ENCODE peak calls at places on chromosomes 5 and 9, in four cellular contexts. Q, A, K and T are unnamed samples.

GRCh38 chr5:59317023-59317771 is 576.3 kb downstream of the PDE4D start:
- DNase-seq in K (no peak), A (peak; percentile 38), Q (no peak), T (no peak)

GRCh38 chr5:178683758-178684157 is 46.7 kb downstream of the ZNF354A start:
- DNase-seq in K (no peak), A (no peak), Q (no peak), T (no peak)

GRCh38 chr9:115367780-115368179 is 249.8 kb upstream of the TNC start:
- DNase-seq in K (no peak), Q (no peak), A (no peak), T (no peak)

GRCh38 chr5:131423056-131423455 is 159.2 kb downstream of the CDC42SE2 start:
- DNase-seq in K (peak; percentile 12), Q (peak; percentile 6), A (peak; percentile 37), T (no peak)

GRCh38 chr5:150114102-150114641 is 27.8 kb upstream of the CSF1R start:
- DNase-seq in K (no peak), A (no peak), Q (no peak), T (no peak)

GRCh38 chr5:72472666-72473422 is 34.4 kb downstream of the ZNF366 start:
- DNase-seq in Q (no peak), A (no peak), K (no peak), T (no peak)

GRCh38 chr5:168128154-168128553 is 163.3 kb upstream of the WWC1 start:
- DNase-seq in A (no peak), Q (no peak), K (no peak), T (no peak)

GRCh38 chr5:1104327-1105006 is 7.4 kb downstream of the SLC12A7 start:
- DNase-seq in A (no peak), K (no peak), Q (no peak), T (peak; percentile 38)

GRCh38 chr5:103582364-103582763 is 19.8 kb upstream of the NUDT12 start:
- DNase-seq in A (peak; percentile 64), K (peak; percentile 73), Q (no peak), T (no peak)

GRCh38 chr5:32280656-32281081 is 32.1 kb downstream of the MTMR12 start:
- DNase-seq in K (no peak), Q (no peak), A (no peak), T (no peak)

GRCh38 chr5:89638871-89639270 is 755.9 kb upstream of the MEF2C start:
- DNase-seq in A (no peak), Q (no peak), K (no peak), T (no peak)

GRCh38 chr9:120916573-120916972 is 10.0 kb downstream of the TRAF1 start:
- DNase-seq in Q (peak; percentile 32), K (no peak), A (peak; percentile 29), T (no peak)

GRCh38 chr9:89433826-89434225 is 64.1 kb downstream of the SEMA4D start:
- DNase-seq in Q (no peak), A (no peak), K (no peak), T (no peak)

GRCh38 chr9:16247188-16247875 is 623.1 kb downstream of the BNC2 start:
- DNase-seq in Q (no peak), A (peak; percentile 12), K (peak; percentile 70), T (no peak)

GRCh38 chr5:66967102-66967501 is 229.5 kb downstream of the CD180 start:
- DNase-seq in Q (no peak), K (no peak), A (no peak), T (no peak)

GRCh38 chr5:165397521-165397920 is 1892.1 kb downstream of the MAT2B start:
- DNase-seq in Q (no peak), K (no peak), A (peak; percentile 20), T (no peak)

GRCh38 chr5:139646912-139647391 is 1.2 kb upstream of the CXXC5 start:
- DNase-seq in A (no peak), Q (no peak), K (no peak), T (no peak)

GRCh38 chr5:132109494-132110053 is 36.0 kb downstream of the CSF2 start:
- DNase-seq in A (no peak), Q (no peak), K (no peak), T (no peak)

GRCh38 chr9:83959061-83959460 is 21.0 kb downstream of the HNRNPK start:
- DNase-seq in A (no peak), Q (peak; percentile 59), K (peak; percentile 86), T (no peak)

GRCh38 chr5:169656125-169656990 is 19.3 kb downstream of the DOCK2 start:
- DNase-seq in K (no peak), Q (no peak), A (no peak), T (no peak)

GRCh38 chr5:35919191-35919590 is 19.2 kb downstream of the CAPSL start:
- DNase-seq in Q (peak; percentile 59), K (peak; percentile 91), A (no peak), T (no peak)

GRCh38 chr9:18185196-18185595 is 288.8 kb upstream of the ADAMTSL1 start:
- DNase-seq in A (peak; percentile 25), K (peak; percentile 9), Q (no peak), T (no peak)

GRCh38 chr9:137478613-137479314 is 19.6 kb upstream of the NSMF start:
- DNase-seq in Q (no peak), A (no peak), K (no peak), T (no peak)

GRCh38 chr5:111931658-111932057 is 174.7 kb upstream of the NREP start:
- DNase-seq in Q (no peak), A (no peak), K (no peak), T (no peak)

GRCh38 chr9:130780415-130780814 is 54.6 kb upstream of the ABL1 start:
- DNase-seq in Q (no peak), K (no peak), A (no peak), T (no peak)

GRCh38 chr9:92636627-92637026 is 33.3 kb downstream of the IPPK start:
- DNase-seq in K (no peak), Q (no peak), A (no peak), T (no peak)

GRCh38 chr5:34651791-34652190 is 4.3 kb upstream of the RAI14 start:
- DNase-seq in K (no peak), A (peak; percentile 58), Q (no peak), T (no peak)

GRCh38 chr5:60887096-60887495 is 43.0 kb upstream of the ELOVL7 start:
- DNase-seq in K (no peak), Q (no peak), A (no peak), T (no peak)

GRCh38 chr9:95088421-95089161 is 228.9 kb downstream of the FANCC start:
- DNase-seq in Q (no peak), A (no peak), K (peak; percentile 92), T (no peak)

GRCh38 chr5:116038817-116039216 is 6.5 kb downstream of the ARL14EPL start:
- DNase-seq in A (no peak), Q (no peak), K (no peak), T (no peak)

GRCh38 chr5:163506726-163507125 is 1.3 kb downstream of the MAT2B start:
- DNase-seq in K (peak; percentile 36), Q (peak; percentile 14), A (peak; percentile 15), T (no peak)

GRCh38 chr9:89457376-89457855 is 40.5 kb downstream of the SEMA4D start:
- DNase-seq in Q (no peak), A (no peak), K (no peak), T (no peak)

GRCh38 chr9:83986765-83987401 is 6.3 kb downstream of the RMI1 start:
- DNase-seq in K (peak; percentile 61), A (no peak), Q (no peak), T (no peak)

GRCh38 chr9:2771661-2772060 is 54.4 kb downstream of the KCNV2 start:
- DNase-seq in Q (no peak), A (no peak), K (peak; percentile 13), T (no peak)

GRCh38 chr9:124574944-124575343 is 67.7 kb upstream of the NR5A1 start:
- DNase-seq in Q (no peak), K (peak; percentile 74), A (no peak), T (no peak)

GRCh38 chr5:172733179-172733973 is 37.6 kb downstream of the DUSP1 start:
- DNase-seq in K (peak; percentile 96), Q (peak; percentile 88), A (peak; percentile 41), T (no peak)

GRCh38 chr5:157554180-157555030 is 21.2 kb downstream of the ADAM19 start:
- DNase-seq in K (no peak), A (no peak), Q (no peak), T (no peak)

GRCh38 chr5:108687599-108688220 is 60.0 kb upstream of the FER start:
- DNase-seq in K (no peak), A (no peak), Q (no peak), T (no peak)